ENCODE peak calls at places on chromosome 21, in eight cellular contexts. M, N, P, W, H, Z, D and Q are unnamed samples. For H3K36me3 and H3K27me3, the result is how much of the 10 kb centered on the place peaks cover.

GRCh38 chr21:39807738-39808137 is 59.5 kb upstream of the PCP4 start:
- DNase-seq in W (no peak), Z (no peak), P (no peak), M (no peak), H (no peak), N (no peak), D (no peak), Q (no peak)

GRCh38 chr21:29424728-29425127 is 126.0 kb downstream of the BACH1 start:
- DNase-seq in N (no peak), Z (no peak), P (no peak), D (no peak), M (no peak), W (no peak), H (no peak), Q (no peak)

GRCh38 chr21:36072453-36073167 is 2.8 kb downstream of the CBR1 start:
- DNase-seq in D (no peak), N (no peak), H (no peak), W (no peak), P (no peak), M (no peak), Z (no peak), Q (no peak)

GRCh38 chr21:26637346-26637745 is 64.3 kb upstream of the CYYR1 start:
- DNase-seq in N (no peak), P (no peak), D (no peak), H (no peak), Z (no peak), M (no peak), W (no peak), Q (no peak)

GRCh38 chr21:25563399-25564116 is 43.7 kb downstream of the MRPL39 start:
- DNase-seq in N (no peak), D (no peak), W (no peak), H (peak), P (no peak), M (no peak), Z (no peak), Q (no peak)

GRCh38 chr21:46000182-46000730 is 18.7 kb downstream of the COL6A1 start:
- DNase-seq in W (no peak), N (no peak), P (no peak), M (no peak), H (no peak), Z (no peak), D (no peak), Q (no peak)

GRCh38 chr21:29365636-29366305 is 67.0 kb downstream of the BACH1 start:
- DNase-seq in Z (no peak), H (no peak), D (no peak), M (no peak), P (no peak), N (no peak), W (no peak), Q (no peak)

GRCh38 chr21:38839683-38840286 is 34.1 kb downstream of the ETS2 start:
- DNase-seq in D (no peak), W (no peak), P (peak), Z (no peak), H (peak), N (no peak), M (peak), Q (no peak)

GRCh38 chr21:15749045-15749867 is 19.5 kb downstream of the USP25 start:
- DNase-seq in N (no peak), H (no peak), W (no peak), M (no peak), P (no peak), Z (no peak), D (no peak), Q (no peak)

GRCh38 chr21:35905973-35906357 is 154.4 kb downstream of the SETD4 start:
- DNase-seq in Z (no peak), P (no peak), D (no peak), W (peak), N (no peak), M (no peak), H (peak), Q (no peak)

GRCh38 chr21:40120944-40121575 is 253.8 kb downstream of the PCP4 start:
- DNase-seq in W (no peak), H (peak), P (no peak), N (no peak), M (no peak), Z (peak), D (no peak), Q (no peak)

GRCh38 chr21:14889080-14889805 is 175.6 kb downstream of the NRIP1 start:
- DNase-seq in H (peak), M (peak), N (no peak), D (no peak), W (no peak), Z (no peak), P (no peak), Q (no peak)

GRCh38 chr21:36478207-36478701 is 1.7 kb downstream of the CLDN14 start:
- DNase-seq in Z (no peak), N (no peak), W (peak), D (no peak), H (peak), M (peak), P (peak), Q (no peak)

GRCh38 chr21:42688226-42688840 is 34.9 kb downstream of the PDE9A start:
- DNase-seq in Z (no peak), M (no peak), W (no peak), H (no peak), D (no peak), P (no peak), N (no peak), Q (no peak)

GRCh38 chr21:42687796-42688195 is 34.4 kb downstream of the PDE9A start:
- DNase-seq in Z (no peak), D (no peak), M (no peak), P (no peak), W (no peak), H (no peak), N (no peak), Q (no peak)

GRCh38 chr21:42685954-42686500 is 32.6 kb downstream of the PDE9A start:
- DNase-seq in P (no peak), W (no peak), M (no peak), D (no peak), H (no peak), Z (no peak), N (no peak), Q (peak)

GRCh38 chr21:42690586-42690985 is 37.2 kb downstream of the PDE9A start:
- DNase-seq in W (no peak), P (no peak), D (peak), H (no peak), N (no peak), Z (no peak), M (no peak), Q (no peak)

DNA sequence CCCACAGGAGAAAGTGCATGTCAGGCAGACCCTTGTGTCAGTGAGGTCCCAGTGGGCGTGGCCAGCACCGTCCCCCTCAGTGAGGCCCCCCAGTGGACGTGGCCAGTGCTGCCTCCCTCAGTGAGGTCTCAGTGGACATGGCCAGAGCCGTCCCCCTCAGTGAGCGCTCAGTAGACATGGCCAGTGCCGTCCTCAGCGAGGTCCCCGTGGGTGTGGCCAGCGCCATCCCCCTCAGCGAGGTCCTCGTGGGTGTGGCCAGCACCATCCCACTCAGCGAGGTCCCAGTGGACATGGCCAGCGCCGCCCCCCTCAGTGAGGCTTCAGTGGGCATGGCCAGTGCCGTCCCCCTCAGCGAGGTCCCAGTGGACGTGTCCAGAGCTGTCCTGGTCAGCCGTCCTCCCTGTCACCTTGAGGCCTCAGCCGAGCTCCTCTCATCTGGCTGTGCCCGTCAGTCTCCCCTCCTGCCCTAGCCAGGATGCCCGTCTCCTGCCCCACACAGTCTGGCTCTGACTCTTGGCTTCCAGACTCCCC is 35.5 kb downstream of the PDE9A start:
- DNase-seq in W (no peak), D (no peak), P (no peak), M (no peak), N (no peak), Z (no peak), H (no peak), Q (no peak)
- H3K36me3 ChIP-seq in W (under half), D (half or more), P (under half), M (under half), N (half or more), Z (half or more), H (under half), Q (under half)

GRCh38 chr21:33945652-33946270 is 30.2 kb upstream of the ATP5PO start:
- DNase-seq in D (no peak), M (no peak), P (no peak), W (no peak), Z (no peak), N (no peak), H (no peak), Q (no peak)

GRCh38 chr21:33949516-33950424 is 34.2 kb upstream of the ATP5PO start:
- DNase-seq in W (peak), H (no peak), M (no peak), P (no peak), N (no peak), D (no peak), Z (no peak), Q (no peak)

GRCh38 chr21:33948951-33949444 is 33.4 kb upstream of the ATP5PO start:
- DNase-seq in M (no peak), N (no peak), P (no peak), D (no peak), Z (no peak), W (no peak), H (no peak), Q (no peak)

GRCh38 chr21:33948096-33948950 is 32.7 kb upstream of the ATP5PO start:
- DNase-seq in P (no peak), W (peak), N (peak), D (peak), H (peak), Z (peak), M (no peak), Q (peak)

DNA sequence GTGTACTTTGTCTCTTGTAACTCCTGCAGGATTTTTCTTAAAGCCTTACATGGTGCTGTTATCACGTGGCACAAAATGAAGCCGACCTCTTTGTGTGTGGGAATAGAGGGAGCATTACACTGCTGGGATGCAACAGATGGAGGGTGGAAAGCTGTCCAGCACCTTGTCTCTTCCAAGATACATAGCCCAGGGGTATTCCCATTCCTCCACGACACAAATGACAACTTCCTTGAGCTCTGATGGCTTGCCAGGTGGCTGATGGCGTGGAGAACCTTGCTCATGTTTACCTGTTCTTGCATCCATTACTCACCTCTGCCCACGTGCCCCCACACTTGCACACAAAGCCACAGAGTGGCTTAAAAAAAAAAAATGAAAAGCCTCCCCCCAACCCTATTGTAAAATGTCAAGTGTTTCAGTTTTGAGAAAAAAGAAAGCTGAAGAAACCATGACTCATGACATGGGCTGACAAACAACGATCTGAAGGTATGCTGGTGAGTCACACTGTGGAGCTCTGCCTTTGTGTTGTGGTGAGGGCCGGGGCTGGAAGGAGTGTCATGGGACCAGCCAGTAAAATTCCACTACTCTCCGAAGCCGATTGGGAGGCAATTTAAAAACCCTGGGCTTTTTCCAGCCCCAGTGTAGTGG is 32.0 kb upstream of the ATP5PO start:
- DNase-seq in P (peak), D (peak), W (peak), H (peak), M (peak), N (peak), Z (peak), Q (peak)
- H3K27me3 ChIP-seq in P (under half), D (under half), W (under half), H (under half), M (under half), N (under half), Z (under half), Q (under half)

DNA sequence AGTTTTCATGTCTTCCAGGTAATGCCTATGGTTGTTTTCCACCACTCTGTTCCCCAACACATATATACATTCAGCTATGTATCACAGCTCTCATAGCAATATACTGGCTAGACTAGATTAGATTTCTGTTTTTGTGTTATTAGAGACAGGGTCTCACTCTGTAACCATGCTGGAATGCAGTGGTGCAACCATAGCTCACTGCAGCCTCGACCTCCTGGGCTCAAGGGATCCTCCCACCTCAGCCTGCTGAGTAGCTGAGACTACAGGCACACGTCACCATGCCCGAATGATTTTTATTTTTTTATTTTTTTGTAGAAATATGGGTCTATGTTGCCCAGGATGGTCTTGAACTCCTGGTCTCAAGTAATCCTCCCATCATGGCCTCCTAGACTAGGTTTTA is 37.7 kb downstream of the SYNJ1 start:
- DNase-seq in N (no peak), D (no peak), H (no peak), W (no peak), M (no peak), Z (no peak), P (no peak), Q (no peak)
- H3K36me3 ChIP-seq in N (half or more), D (under half), H (under half), W (under half), M (under half), Z (under half), P (under half), Q (under half)

GRCh38 chr21:43787180-43787533 is 2.2 kb upstream of the RRP1 start:
- DNase-seq in M (no peak), Z (no peak), H (no peak), N (no peak), P (no peak), D (no peak), W (no peak), Q (no peak)

GRCh38 chr21:43789276-43790052 is at the start of gene RRP1:
- DNase-seq in W (peak), D (peak), M (peak), Z (peak), H (peak), P (peak), N (peak), Q (peak)

GRCh38 chr21:43792406-43792805 is 3.0 kb downstream of the RRP1 start:
- DNase-seq in D (no peak), W (no peak), P (no peak), N (no peak), H (no peak), Z (no peak), M (no peak), Q (no peak)

GRCh38 chr21:43793243-43793642 is 3.9 kb downstream of the RRP1 start:
- DNase-seq in W (no peak), N (no peak), Z (no peak), D (no peak), H (no peak), P (no peak), M (no peak), Q (no peak)

GRCh38 chr21:43790053-43790524 is 712 bp downstream of the RRP1 start:
- DNase-seq in H (peak), W (no peak), M (no peak), P (no peak), D (no peak), N (no peak), Z (no peak), Q (no peak)
- H3K27me3 ChIP-seq in H (under half), W (under half), M (under half), P (under half), D (under half), N (under half), Z (under half), Q (under half)

DNA sequence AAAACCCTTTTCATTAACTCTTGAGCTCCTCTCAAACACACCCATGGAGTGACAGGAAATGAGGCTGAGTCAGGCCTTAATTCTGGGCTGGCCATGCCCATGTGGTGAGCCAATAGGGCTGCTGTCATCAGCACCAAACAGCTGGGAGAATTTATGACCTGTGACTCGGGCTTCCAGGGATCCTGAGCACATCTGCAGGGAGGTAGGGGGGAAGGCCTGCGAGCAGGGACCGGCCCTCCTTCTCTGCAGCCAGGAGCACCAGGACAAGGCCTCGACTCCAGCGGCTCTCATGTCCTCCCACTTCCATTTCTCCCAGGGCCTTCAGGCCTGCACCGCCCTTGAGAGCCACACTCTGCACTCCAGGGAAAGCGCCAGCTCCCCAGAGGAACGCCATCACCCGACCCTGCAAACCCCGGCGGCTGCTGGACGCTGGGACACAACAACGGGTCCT is 14.6 kb downstream of the RIPK4 start:
- DNase-seq in N (no peak), W (no peak), D (no peak), Z (no peak), M (no peak), P (peak), H (peak), Q (peak)
- H3K36me3 ChIP-seq in N (under half), W (under half), D (under half), Z (under half), M (under half), P (under half), H (under half), Q (half or more)

DNA sequence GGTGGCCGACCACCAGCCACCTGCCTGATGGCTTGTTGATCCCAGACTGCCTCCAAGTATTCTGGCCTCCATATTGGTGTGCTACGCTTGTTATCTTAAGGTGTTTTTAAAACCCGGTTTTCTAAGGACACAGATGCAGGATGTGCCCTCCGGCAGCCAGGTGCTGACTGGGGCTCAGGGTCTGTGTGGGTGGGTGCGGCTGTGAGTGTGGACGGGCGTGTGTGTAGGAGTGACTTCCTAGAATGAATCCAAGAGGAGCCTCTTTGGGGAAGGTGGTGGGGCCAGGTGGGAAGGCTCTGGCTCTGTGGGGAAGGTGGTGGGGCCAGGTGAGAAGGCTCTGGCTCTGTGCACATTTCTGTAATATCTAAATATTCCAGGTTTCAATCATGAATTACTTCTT is 12.8 kb upstream of the TSPEAR start:
- DNase-seq in H (no peak), Z (no peak), M (no peak), P (no peak), N (no peak), W (no peak), D (no peak), Q (no peak)
- H3K27me3 ChIP-seq in H (half or more), Z (under half), M (under half), P (under half), N (under half), W (under half), D (under half), Q (half or more)

GRCh38 chr21:37507716-37508115 is 141.1 kb downstream of the DYRK1A start:
- DNase-seq in P (no peak), D (no peak), N (no peak), H (no peak), Z (no peak), W (no peak), M (no peak), Q (no peak)
- H3K36me3 ChIP-seq in P (under half), D (half or more), N (half or more), H (half or more), Z (half or more), W (under half), M (under half), Q (half or more)